ENCODE peak calls at places on chromosomes 5 and 9, in four cellular contexts. J is foreskin fibroblast, D is HL-60, F is AG04450. H is an unnamed sample.

GRCh38 chr5:108661590-108662219 is 86.0 kb upstream of the FER start:
- DNase-seq in J (peak; percentile 38), D (no peak), F (no peak), H (no peak)

GRCh38 chr9:115116620-115117284 is 1.2 kb downstream of the TNC start:
- DNase-seq in J (no peak), D (no peak), F (no peak), H (no peak)

GRCh38 chr5:170571331-170571731 is 67.5 kb downstream of the KCNIP1 start:
- DNase-seq in J (peak; percentile 6), D (no peak), F (peak; percentile 7), H (no peak)

GRCh38 chr5:94523018-94523417 is 95.4 kb downstream of the KIAA0825 start:
- DNase-seq in J (no peak), D (no peak), F (no peak), H (no peak)

GRCh38 chr5:6766558-6767191 is 53.4 kb downstream of the TENT4A start:
- DNase-seq in J (peak; percentile 91), D (peak; percentile 95), F (no peak), H (peak; percentile 95)

GRCh38 chr9:132878695-132879064 is at the start of gene SPACA9:
- DNase-seq in J (peak; percentile 40), D (peak; percentile 15), F (no peak), H (peak; percentile 87)

GRCh38 chr5:34898258-34898895 is 16.9 kb downstream of the RAD1 start:
- DNase-seq in J (peak; percentile 59), D (peak; percentile 53), F (peak; percentile 49), H (no peak)

GRCh38 chr9:128946945-128947422 is 419 bp downstream of the DOLK start:
- DNase-seq in J (peak; percentile 24), D (peak; percentile 19), F (no peak), H (no peak)

GRCh38 chr9:82924243-82924605 is 138.7 kb downstream of the RASEF start:
- DNase-seq in J (no peak), D (no peak), F (no peak), H (no peak)

GRCh38 chr9:83708515-83709158 is 879 bp upstream of the UBQLN1 start:
- DNase-seq in J (peak; percentile 25), D (peak; percentile 87), F (no peak), H (peak; percentile 92)

GRCh38 chr5:67234671-67235176 is 38.1 kb upstream of the CD180 start:
- DNase-seq in J (peak; percentile 68), D (no peak), F (peak; percentile 37), H (no peak)

GRCh38 chr5:122653087-122654017 is 121.5 kb upstream of the SNX2 start:
- DNase-seq in J (peak; percentile 38), D (no peak), F (no peak), H (no peak)

GRCh38 chr5:123673107-123673506 is 161.1 kb downstream of the CSNK1G3 start:
- DNase-seq in J (no peak), D (no peak), F (no peak), H (no peak)

GRCh38 chr5:57176350-57176857 is 2.5 kb downstream of the GPBP1 start:
- DNase-seq in J (peak; percentile 14), D (no peak), F (no peak), H (no peak)

GRCh38 chr9:121601234-121601633 is 50.2 kb upstream of the DAB2IP start:
- DNase-seq in J (peak; percentile 28), D (peak; percentile 77), F (no peak), H (no peak)

GRCh38 chr5:99019254-99019653 is 90.4 kb upstream of the CHD1 start:
- DNase-seq in J (peak; percentile 62), D (no peak), F (no peak), H (no peak)

GRCh38 chr5:132008163-132008473 is 3.3 kb downstream of the ACSL6 start:
- DNase-seq in J (no peak), D (no peak), F (no peak), H (no peak)

GRCh38 chr5:56947052-56947451 is 4.9 kb downstream of the MIER3 start:
- DNase-seq in J (no peak), D (no peak), F (no peak), H (no peak)

GRCh38 chr5:157607371-157608161 is 32.0 kb upstream of the ADAM19 start:
- DNase-seq in J (peak; percentile 33), D (no peak), F (no peak), H (no peak)

GRCh38 chr9:77469515-77470197 is 178.5 kb downstream of the GNA14 start:
- DNase-seq in J (no peak), D (no peak), F (no peak), H (no peak)

GRCh38 chr5:178777557-178777956 is 47.1 kb upstream of the ZNF354A start:
- DNase-seq in J (no peak), D (peak; percentile 97), F (no peak), H (no peak)

GRCh38 chr9:84170521-84171141 is 169.9 kb downstream of the SLC28A3 start:
- DNase-seq in J (peak; percentile 98), D (no peak), F (peak; percentile 96), H (peak; percentile 70)

GRCh38 chr5:61641748-61642565 is 309.9 kb downstream of the ZSWIM6 start:
- DNase-seq in J (no peak), D (no peak), F (no peak), H (no peak)

GRCh38 chr5:10601246-10602030 is 37.6 kb downstream of the ANKRD33B start:
- DNase-seq in J (peak; percentile 90), D (peak; percentile 54), F (peak; percentile 61), H (peak; percentile 77)

GRCh38 chr5:10600629-10601245 is 36.9 kb downstream of the ANKRD33B start:
- DNase-seq in J (no peak), D (no peak), F (no peak), H (no peak)

GRCh38 chr5:10599828-10600227 is 36.0 kb downstream of the ANKRD33B start:
- DNase-seq in J (peak; percentile 39), D (no peak), F (no peak), H (no peak)

GRCh38 chr5:10604975-10605374 is 41.1 kb downstream of the ANKRD33B start:
- DNase-seq in J (no peak), D (no peak), F (no peak), H (no peak)

DNA sequence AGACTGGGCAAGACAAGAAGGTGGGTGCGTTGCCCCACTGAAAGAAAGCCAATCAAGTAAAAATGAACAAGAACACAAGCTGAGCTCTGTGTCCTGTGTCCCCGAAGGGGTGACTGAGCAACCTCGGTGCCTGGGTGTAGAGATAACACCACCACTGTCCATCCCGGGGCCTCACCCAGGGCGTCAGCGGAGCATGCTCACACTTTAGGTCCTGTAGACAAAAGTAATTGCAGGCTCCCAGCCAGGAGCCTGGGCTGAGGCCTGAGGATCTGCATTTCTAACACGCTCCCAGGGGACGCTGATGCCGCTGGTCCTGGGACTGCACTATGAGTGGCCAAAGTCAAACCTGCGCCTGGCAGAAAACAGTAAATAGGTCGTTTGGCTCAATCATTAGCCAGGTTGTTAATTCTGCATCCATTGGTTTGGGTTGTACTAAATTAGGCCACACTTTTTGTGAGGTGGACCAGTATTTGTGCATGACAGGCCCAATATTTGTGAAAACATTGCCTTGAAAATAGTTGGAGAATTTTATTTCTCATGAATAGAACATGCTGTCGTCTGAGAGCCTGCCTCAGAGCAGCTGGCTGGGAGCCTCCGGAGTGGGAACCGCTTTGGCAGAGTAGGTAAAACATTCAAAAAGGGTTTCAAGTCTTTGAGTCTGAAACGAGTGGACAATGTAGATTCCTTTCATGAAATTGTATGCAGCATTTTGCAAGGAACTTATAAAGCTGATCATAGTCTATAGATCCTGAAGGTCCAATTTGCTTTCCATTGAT is 38.3 kb downstream of the ANKRD33B start:
- DNase-seq in J (no peak), D (no peak), F (no peak), H (no peak)
- H3K4me3 ChIP-seq in J (no peak overlapping the region), D (no peak overlapping the region), F (no peak overlapping the region), H (no peak overlapping the region)

DNA sequence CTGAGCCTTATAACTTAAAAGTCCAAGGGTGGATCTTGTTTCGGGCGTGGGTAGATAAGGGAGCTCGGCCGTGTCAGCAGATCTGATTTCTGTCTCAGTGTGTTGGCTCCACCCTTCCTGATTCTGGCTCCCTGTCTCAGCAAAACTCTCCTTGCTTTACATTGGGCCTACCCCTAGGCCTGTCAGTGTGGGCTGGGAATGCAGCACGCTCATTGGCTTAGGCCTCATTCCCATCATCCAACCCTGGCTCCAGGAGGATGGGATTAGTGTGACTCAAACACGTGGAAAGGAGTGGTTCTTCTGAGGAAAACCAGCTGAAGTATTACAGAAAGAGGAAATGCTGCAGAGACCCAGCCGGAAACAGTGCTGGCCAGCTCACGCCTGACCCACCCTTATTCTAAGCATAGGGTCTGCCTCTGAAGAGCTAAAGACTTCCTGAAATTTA is 59.9 kb downstream of the ZFAND5 start:
- DNase-seq in J (peak; percentile 32), D (peak; percentile 86), F (no peak), H (peak; percentile 89)
- H3K4me3 ChIP-seq in J (no peak overlapping the region), D (peak overlapping the region; percentile 25), F (no peak overlapping the region), H (peak overlapping the region; percentile 55)

GRCh38 chr9:22159590-22159989 is 150.5 kb upstream of the CDKN2B start:
- DNase-seq in J (no peak), D (no peak), F (no peak), H (no peak)
- H3K4me3 ChIP-seq in J (no peak overlapping the region), D (no peak overlapping the region), F (no peak overlapping the region), H (no peak overlapping the region)

GRCh38 chr5:1930880-1931589 is 48.3 kb upstream of the IRX4 start:
- DNase-seq in J (no peak), D (no peak), F (no peak), H (peak; percentile 66)
- H3K4me3 ChIP-seq in J (peak overlapping the region; percentile 30), D (no peak overlapping the region), F (no peak overlapping the region), H (peak overlapping the region; percentile 47)

DNA sequence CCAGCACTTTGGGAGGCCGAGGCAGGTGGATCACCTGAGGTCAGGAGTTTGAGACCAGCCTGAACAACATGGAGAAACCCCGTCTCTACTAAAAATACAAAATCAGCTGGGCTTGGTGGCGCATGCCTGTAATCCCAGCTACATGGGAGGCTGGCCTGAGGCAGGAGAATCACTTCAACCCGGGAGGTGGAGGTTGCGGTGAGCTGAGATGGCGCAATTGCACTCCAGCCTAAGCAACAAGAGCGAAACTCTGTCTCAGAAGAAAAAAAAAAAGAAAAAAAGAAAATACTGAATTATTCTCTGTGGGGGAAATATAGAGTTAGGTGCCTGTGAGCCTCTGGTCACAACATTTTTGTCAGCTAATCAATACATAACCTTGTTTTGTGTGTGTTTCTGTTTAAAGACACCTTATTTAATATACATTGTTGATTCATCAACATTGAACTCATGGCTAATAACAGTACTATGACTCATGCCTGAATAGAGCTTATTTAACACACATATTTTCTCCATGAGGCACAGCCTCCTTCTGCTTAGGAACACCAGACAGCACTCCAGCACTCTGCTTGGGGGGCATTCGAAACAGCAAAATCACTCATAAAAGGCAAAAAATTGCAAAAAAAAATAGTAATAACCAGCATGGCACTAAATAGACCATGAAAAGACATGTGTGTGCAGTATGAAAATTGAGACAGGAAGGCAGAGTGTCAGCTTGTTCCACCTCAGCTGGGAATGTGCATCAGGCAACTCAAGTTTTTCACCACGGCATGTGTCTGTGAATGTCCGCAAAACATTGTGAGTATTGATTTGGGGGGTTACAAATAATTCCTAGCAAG is at the start of gene IL31RA:
- DNase-seq in J (peak; percentile 68), D (peak; percentile 46), F (peak; percentile 53), H (no peak)
- H3K4me3 ChIP-seq in J (no peak within 1 kb of the TSS), D (no peak within 1 kb of the TSS), F (no peak within 1 kb of the TSS), H (no peak within 1 kb of the TSS)

DNA sequence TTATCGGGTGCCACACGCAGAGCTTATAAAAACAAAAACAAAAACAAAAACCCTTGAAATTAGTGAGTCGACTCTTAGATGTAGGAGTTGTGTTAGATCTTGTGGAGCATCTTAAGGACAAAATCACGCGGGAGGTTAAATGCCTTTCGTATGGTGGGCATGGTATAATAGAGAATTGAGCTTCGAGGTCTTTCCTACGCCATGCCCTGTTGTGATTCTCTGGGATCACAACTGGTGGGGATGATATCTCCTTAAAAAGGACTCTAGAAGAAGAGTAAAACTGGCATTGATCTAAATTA is 773 bp upstream of the ELL2 start:
- DNase-seq in J (no peak), D (no peak), F (no peak), H (no peak)
- H3K4me3 ChIP-seq in J (peak overlapping the region; percentile 84), D (peak overlapping the region; percentile 70), F (peak overlapping the region; percentile 100), H (peak overlapping the region; percentile 87)

H was measured in upper lobe of right lung.